ENCODE peak calls at places on chromosomes 7 and 10, in four cellular contexts. S is effector CD4-positive, alpha-beta T cell; K is NCI-H1694 treated with DMSO at 0.1 percent for 48 hours; C is central memory CD4-positive, alpha-beta T cell. I is an unnamed sample.

GRCh38 chr7:95511716-95512260 is 26.0 kb downstream of the ASB4 start:
- DNase-seq in S (peak), K (peak), C (peak), I (peak)

GRCh38 chr10:29007748-29008610 is 280.9 kb upstream of the LYZL1 start:
- DNase-seq in S (no peak), K (no peak), C (no peak), I (no peak)

GRCh38 chr7:118218413-118219156 is 5.9 kb upstream of the ANKRD7 start:
- DNase-seq in S (no peak), K (no peak), C (no peak), I (no peak)

GRCh38 chr10:73910401-73910763 is 550 bp upstream of the PLAU start:
- DNase-seq in S (no peak), K (peak), C (no peak), I (no peak)

GRCh38 chr10:84178387-84178697 is 4.7 kb downstream of the GPR15LG start:
- DNase-seq in S (no peak), K (no peak), C (no peak), I (no peak)

GRCh38 chr10:71268247-71268691 is 50.8 kb upstream of the SLC29A3 start:
- DNase-seq in S (no peak), K (peak), C (no peak), I (peak)

GRCh38 chr10:122307669-122308486 is 36.8 kb downstream of the BTBD16 start:
- DNase-seq in S (no peak), K (no peak), C (no peak), I (no peak)

GRCh38 chr10:14549496-14549895 is 218.8 kb upstream of the FRMD4A start:
- DNase-seq in S (no peak), K (no peak), C (no peak), I (no peak)

GRCh38 chr10:133109736-133110532 is 22.2 kb downstream of the ADGRA1 start:
- DNase-seq in S (no peak), K (no peak), C (no peak), I (no peak)

GRCh38 chr10:2623675-2624274 is 443.6 kb upstream of the PFKP start:
- DNase-seq in S (no peak), K (no peak), C (no peak), I (no peak)